ENCODE peak calls at places on chromosome 13, in ten cellular contexts. One of them, this sample, is unnamed.

GRCh38 chr13:98474761-98475160 is 102.1 kb downstream of the STK24 start:
- DNase-seq in testis: no peak
- DNase-seq in GM06990: no peak
- DNase-seq in fibroblast of lung: no peak
- DNase-seq in GM12865: no peak
- DNase-seq in epithelial cell of esophagus: no peak
- DNase-seq in GM10248: no peak
- DNase-seq in sigmoid colon: no peak
- DNase-seq in omental fat pad: no peak
- DNase-seq in epithelial cell of proximal tubule: no peak
- DNase-seq in this sample: no peak

GRCh38 chr13:29801737-29802305 is 48.6 kb downstream of the UBL3 start:
- DNase-seq in GM10248: no peak
- DNase-seq in sigmoid colon: no peak
- DNase-seq in omental fat pad: no peak
- DNase-seq in epithelial cell of proximal tubule: no peak
- DNase-seq in GM06990: no peak
- DNase-seq in epithelial cell of esophagus: no peak
- DNase-seq in testis: no peak
- DNase-seq in fibroblast of lung: peak; percentile 4
- DNase-seq in GM12865: peak; percentile 27
- DNase-seq in this sample: peak; percentile 18

GRCh38 chr13:113981201-113981605 is 7.3 kb upstream of the C13orf46 start:
- DNase-seq in epithelial cell of esophagus: peak; percentile 88
- DNase-seq in testis: no peak
- DNase-seq in GM10248: no peak
- DNase-seq in GM12865: no peak
- DNase-seq in epithelial cell of proximal tubule: peak; percentile 54
- DNase-seq in sigmoid colon: peak; percentile 62
- DNase-seq in omental fat pad: no peak
- DNase-seq in fibroblast of lung: no peak
- DNase-seq in GM06990: no peak
- DNase-seq in this sample: no peak

GRCh38 chr13:85298387-85298924 is 500.8 kb downstream of the SLITRK6 start:
- DNase-seq in fibroblast of lung: no peak
- DNase-seq in omental fat pad: no peak
- DNase-seq in sigmoid colon: no peak
- DNase-seq in epithelial cell of proximal tubule: no peak
- DNase-seq in GM12865: no peak
- DNase-seq in testis: no peak
- DNase-seq in GM10248: no peak
- DNase-seq in GM06990: no peak
- DNase-seq in epithelial cell of esophagus: no peak
- DNase-seq in this sample: no peak

GRCh38 chr13:110149036-110149435 is 157.9 kb downstream of the COL4A1 start:
- DNase-seq in GM12865: no peak
- DNase-seq in GM06990: no peak
- DNase-seq in omental fat pad: no peak
- DNase-seq in fibroblast of lung: no peak
- DNase-seq in sigmoid colon: no peak
- DNase-seq in epithelial cell of esophagus: no peak
- DNase-seq in GM10248: no peak
- DNase-seq in testis: no peak
- DNase-seq in epithelial cell of proximal tubule: no peak
- DNase-seq in this sample: no peak

GRCh38 chr13:111632906-111633305 is 312.5 kb downstream of the TEX29 start:
- DNase-seq in fibroblast of lung: no peak
- DNase-seq in epithelial cell of esophagus: no peak
- DNase-seq in sigmoid colon: no peak
- DNase-seq in testis: no peak
- DNase-seq in epithelial cell of proximal tubule: no peak
- DNase-seq in GM10248: no peak
- DNase-seq in GM06990: no peak
- DNase-seq in omental fat pad: no peak
- DNase-seq in GM12865: no peak
- DNase-seq in this sample: no peak

GRCh38 chr13:50453238-50453637 is 390.3 kb downstream of the DLEU7 start:
- DNase-seq in fibroblast of lung: peak; percentile 30
- DNase-seq in GM06990: no peak
- DNase-seq in GM10248: no peak
- DNase-seq in omental fat pad: no peak
- DNase-seq in sigmoid colon: no peak
- DNase-seq in testis: no peak
- DNase-seq in epithelial cell of esophagus: peak; percentile 31
- DNase-seq in GM12865: no peak
- DNase-seq in epithelial cell of proximal tubule: no peak
- DNase-seq in this sample: no peak

GRCh38 chr13:44243198-44243852 is 130.3 kb upstream of the SERP2 start:
- DNase-seq in GM12865: peak; percentile 84
- DNase-seq in GM10248: peak; percentile 45
- DNase-seq in omental fat pad: no peak
- DNase-seq in testis: no peak
- DNase-seq in GM06990: peak; percentile 54
- DNase-seq in fibroblast of lung: peak; percentile 87
- DNase-seq in sigmoid colon: no peak
- DNase-seq in epithelial cell of esophagus: peak; percentile 92
- DNase-seq in epithelial cell of proximal tubule: no peak
- DNase-seq in this sample: peak; percentile 86

GRCh38 chr13:43094901-43095300 is 71.5 kb downstream of the DNAJC15 start:
- DNase-seq in epithelial cell of proximal tubule: no peak
- DNase-seq in fibroblast of lung: no peak
- DNase-seq in sigmoid colon: no peak
- DNase-seq in GM12865: peak; percentile 64
- DNase-seq in epithelial cell of esophagus: no peak
- DNase-seq in GM10248: peak; percentile 24
- DNase-seq in testis: no peak
- DNase-seq in GM06990: peak; percentile 57
- DNase-seq in omental fat pad: no peak
- DNase-seq in this sample: no peak

GRCh38 chr13:99078014-99078771 is 100.3 kb upstream of the DOCK9 start:
- DNase-seq in sigmoid colon: no peak
- DNase-seq in fibroblast of lung: no peak
- DNase-seq in GM12865: no peak
- DNase-seq in omental fat pad: no peak
- DNase-seq in GM06990: no peak
- DNase-seq in testis: no peak
- DNase-seq in epithelial cell of esophagus: no peak
- DNase-seq in GM10248: no peak
- DNase-seq in epithelial cell of proximal tubule: no peak
- DNase-seq in this sample: no peak

GRCh38 chr13:93861818-93862217 is 617.7 kb downstream of the DCT start:
- DNase-seq in GM12865: no peak
- DNase-seq in epithelial cell of esophagus: peak; percentile 13
- DNase-seq in fibroblast of lung: peak; percentile 71
- DNase-seq in omental fat pad: no peak
- DNase-seq in GM10248: no peak
- DNase-seq in epithelial cell of proximal tubule: peak; percentile 38
- DNase-seq in testis: no peak
- DNase-seq in GM06990: no peak
- DNase-seq in sigmoid colon: no peak
- DNase-seq in this sample: peak; percentile 82

GRCh38 chr13:50382511-50382910 is 367.3 kb downstream of the KCNRG start:
- DNase-seq in GM06990: no peak
- DNase-seq in GM10248: no peak
- DNase-seq in epithelial cell of proximal tubule: no peak
- DNase-seq in omental fat pad: no peak
- DNase-seq in epithelial cell of esophagus: no peak
- DNase-seq in fibroblast of lung: no peak
- DNase-seq in GM12865: no peak
- DNase-seq in sigmoid colon: no peak
- DNase-seq in testis: no peak
- DNase-seq in this sample: no peak

GRCh38 chr13:100589178-100589725 is 663 bp upstream of the GGACT start:
- DNase-seq in testis: no peak
- DNase-seq in GM10248: no peak
- DNase-seq in epithelial cell of esophagus: no peak
- DNase-seq in sigmoid colon: no peak
- DNase-seq in GM06990: no peak
- DNase-seq in fibroblast of lung: no peak
- DNase-seq in omental fat pad: no peak
- DNase-seq in GM12865: no peak
- DNase-seq in epithelial cell of proximal tubule: no peak
- DNase-seq in this sample: no peak

GRCh38 chr13:90105881-90106496 is 1241.5 kb upstream of the MIR17HG start:
- DNase-seq in GM12865: no peak
- DNase-seq in sigmoid colon: no peak
- DNase-seq in GM06990: no peak
- DNase-seq in epithelial cell of proximal tubule: no peak
- DNase-seq in GM10248: no peak
- DNase-seq in testis: no peak
- DNase-seq in epithelial cell of esophagus: peak; percentile 69
- DNase-seq in omental fat pad: no peak
- DNase-seq in fibroblast of lung: peak; percentile 20
- DNase-seq in this sample: peak; percentile 77

GRCh38 chr13:72163671-72164070 is 296.7 kb upstream of the DACH1 start:
- DNase-seq in epithelial cell of esophagus: peak; percentile 67
- DNase-seq in GM06990: no peak
- DNase-seq in GM12865: no peak
- DNase-seq in omental fat pad: no peak
- DNase-seq in epithelial cell of proximal tubule: no peak
- DNase-seq in testis: no peak
- DNase-seq in fibroblast of lung: no peak
- DNase-seq in sigmoid colon: no peak
- DNase-seq in GM10248: no peak
- DNase-seq in this sample: no peak

GRCh38 chr13:99256709-99257108 is 1.5 kb downstream of the GPR18 start:
- DNase-seq in epithelial cell of esophagus: no peak
- DNase-seq in GM12865: no peak
- DNase-seq in sigmoid colon: no peak
- DNase-seq in GM10248: no peak
- DNase-seq in testis: no peak
- DNase-seq in omental fat pad: no peak
- DNase-seq in GM06990: no peak
- DNase-seq in epithelial cell of proximal tubule: no peak
- DNase-seq in fibroblast of lung: peak; percentile 15
- DNase-seq in this sample: peak; percentile 29

GRCh38 chr13:97116754-97117153 is 105.4 kb upstream of the MBNL2 start:
- DNase-seq in epithelial cell of esophagus: peak; percentile 66
- DNase-seq in sigmoid colon: peak; percentile 74
- DNase-seq in testis: no peak
- DNase-seq in omental fat pad: no peak
- DNase-seq in GM06990: no peak
- DNase-seq in GM12865: peak; percentile 26
- DNase-seq in epithelial cell of proximal tubule: no peak
- DNase-seq in fibroblast of lung: peak; percentile 54
- DNase-seq in GM10248: no peak
- DNase-seq in this sample: peak; percentile 60

GRCh38 chr13:65090191-65090590 is 2139.9 kb downstream of the PCDH9 start:
- DNase-seq in testis: no peak
- DNase-seq in fibroblast of lung: no peak
- DNase-seq in omental fat pad: no peak
- DNase-seq in GM06990: no peak
- DNase-seq in epithelial cell of proximal tubule: no peak
- DNase-seq in sigmoid colon: no peak
- DNase-seq in epithelial cell of esophagus: no peak
- DNase-seq in GM10248: no peak
- DNase-seq in GM12865: no peak
- DNase-seq in this sample: no peak

GRCh38 chr13:91401916-91402315 is 3.5 kb downstream of the GPC5 start:
- DNase-seq in epithelial cell of esophagus: no peak
- DNase-seq in fibroblast of lung: no peak
- DNase-seq in testis: no peak
- DNase-seq in GM06990: no peak
- DNase-seq in omental fat pad: no peak
- DNase-seq in epithelial cell of proximal tubule: no peak
- DNase-seq in GM10248: no peak
- DNase-seq in sigmoid colon: no peak
- DNase-seq in GM12865: no peak
- DNase-seq in this sample: no peak

GRCh38 chr13:41411536-41411935 is 45.8 kb upstream of the RGCC start:
- DNase-seq in epithelial cell of proximal tubule: no peak
- DNase-seq in sigmoid colon: no peak
- DNase-seq in epithelial cell of esophagus: peak; percentile 58
- DNase-seq in testis: peak; percentile 45
- DNase-seq in GM06990: no peak
- DNase-seq in GM10248: peak; percentile 33
- DNase-seq in fibroblast of lung: peak; percentile 77
- DNase-seq in omental fat pad: no peak
- DNase-seq in GM12865: peak; percentile 34
- DNase-seq in this sample: peak; percentile 76
- TF ChIP-seq CTCF in epithelial cell of proximal tubule: peak; percentile 55
- TF ChIP-seq CTCF in sigmoid colon: no peak
- TF ChIP-seq CTCF in epithelial cell of esophagus: peak; percentile 54
- TF ChIP-seq CTCF in testis: no peak
- TF ChIP-seq CTCF in GM06990: peak; percentile 31
- TF ChIP-seq CTCF in GM10248: no peak
- TF ChIP-seq CTCF in fibroblast of lung: peak; percentile 48
- TF ChIP-seq CTCF in omental fat pad: no peak
- TF ChIP-seq CTCF in GM12865: peak; percentile 27
- TF ChIP-seq CTCF in this sample: peak; percentile 41

DNA sequence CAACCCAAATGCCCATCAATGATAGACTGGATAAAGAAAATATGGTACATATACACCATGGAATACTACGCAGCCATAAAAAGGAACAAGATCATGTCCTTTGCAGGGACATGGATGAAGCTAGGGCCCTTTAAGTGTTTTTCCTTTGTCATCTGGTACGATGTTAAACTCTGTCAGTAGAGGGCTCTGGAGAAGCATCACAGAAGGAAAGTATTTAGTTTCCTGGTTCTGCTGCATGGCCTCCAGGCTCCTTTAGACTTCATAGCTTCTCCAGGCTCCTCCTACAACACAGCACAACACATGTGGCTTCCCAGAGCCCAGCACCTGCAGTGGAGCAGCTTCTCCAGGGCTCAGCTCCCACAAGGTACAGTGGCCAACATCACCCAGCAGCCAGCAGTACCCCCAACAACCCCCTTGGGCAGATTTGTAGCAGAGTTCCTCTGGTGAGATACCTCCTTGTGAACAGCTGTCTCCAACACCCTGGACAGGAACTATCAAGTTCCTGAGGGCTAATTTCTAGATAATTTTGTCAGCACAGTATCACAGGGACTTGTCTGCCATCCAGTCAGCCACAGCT is 63.4 kb downstream of the KCTD12 start:
- DNase-seq in fibroblast of lung: peak; percentile 60
- DNase-seq in epithelial cell of proximal tubule: peak; percentile 16
- DNase-seq in testis: no peak
- DNase-seq in GM10248: peak; percentile 34
- DNase-seq in GM06990: peak; percentile 30
- DNase-seq in omental fat pad: no peak
- DNase-seq in sigmoid colon: no peak
- DNase-seq in GM12865: peak; percentile 54
- DNase-seq in epithelial cell of esophagus: peak; percentile 61
- DNase-seq in this sample: peak; percentile 77
- TF ChIP-seq CTCF in fibroblast of lung: peak; percentile 36
- TF ChIP-seq CTCF in epithelial cell of proximal tubule: peak; percentile 60
- TF ChIP-seq CTCF in testis: peak; percentile 17
- TF ChIP-seq CTCF in GM10248: peak; percentile 35
- TF ChIP-seq CTCF in GM06990: peak; percentile 27
- TF ChIP-seq CTCF in omental fat pad: no peak
- TF ChIP-seq CTCF in sigmoid colon: no peak
- TF ChIP-seq CTCF in GM12865: peak; percentile 26
- TF ChIP-seq CTCF in epithelial cell of esophagus: peak; percentile 44
- TF ChIP-seq CTCF in this sample: peak; percentile 44

GRCh38 chr13:112931028-112931934 is 37.7 kb upstream of the MCF2L start:
- DNase-seq in GM06990: no peak
- DNase-seq in GM12865: no peak
- DNase-seq in omental fat pad: no peak
- DNase-seq in GM10248: no peak
- DNase-seq in fibroblast of lung: peak; percentile 66
- DNase-seq in testis: no peak
- DNase-seq in epithelial cell of proximal tubule: peak; percentile 31
- DNase-seq in epithelial cell of esophagus: peak; percentile 18
- DNase-seq in sigmoid colon: peak; percentile 47
- DNase-seq in this sample: peak; percentile 74
- TF ChIP-seq CTCF in GM06990: peak; percentile 33
- TF ChIP-seq CTCF in GM12865: peak; percentile 14
- TF ChIP-seq CTCF in omental fat pad: no peak
- TF ChIP-seq CTCF in GM10248: no peak
- TF ChIP-seq CTCF in fibroblast of lung: peak; percentile 76
- TF ChIP-seq CTCF in testis: no peak
- TF ChIP-seq CTCF in epithelial cell of proximal tubule: peak; percentile 82
- TF ChIP-seq CTCF in epithelial cell of esophagus: peak; percentile 56
- TF ChIP-seq CTCF in sigmoid colon: peak; percentile 36
- TF ChIP-seq CTCF in this sample: peak; percentile 78

GRCh38 chr13:40082644-40083043 is 427.2 kb downstream of the COG6 start:
- DNase-seq in epithelial cell of esophagus: no peak
- DNase-seq in testis: peak; percentile 59
- DNase-seq in GM06990: no peak
- DNase-seq in omental fat pad: no peak
- DNase-seq in epithelial cell of proximal tubule: no peak
- DNase-seq in GM10248: no peak
- DNase-seq in sigmoid colon: no peak
- DNase-seq in fibroblast of lung: no peak
- DNase-seq in GM12865: no peak
- DNase-seq in this sample: peak; percentile 94
- TF ChIP-seq CTCF in epithelial cell of esophagus: no peak
- TF ChIP-seq CTCF in testis: no peak
- TF ChIP-seq CTCF in GM06990: no peak
- TF ChIP-seq CTCF in omental fat pad: no peak
- TF ChIP-seq CTCF in epithelial cell of proximal tubule: no peak
- TF ChIP-seq CTCF in GM10248: no peak
- TF ChIP-seq CTCF in sigmoid colon: no peak
- TF ChIP-seq CTCF in fibroblast of lung: no peak
- TF ChIP-seq CTCF in GM12865: no peak
- TF ChIP-seq CTCF in this sample: peak; percentile 39